ENCODE peak calls at places on chromosomes 2 and 18, in nine cellular contexts. Z is suprapubic skin, D is colonic mucosa, W is CD14-positive monocyte, Y is activated B cell treated with CpG ODN at 0.5 μM for 24 hours, K is nephron progenitor cell, O is mesothelial cell of epicardium, B is GM13976, A is Panc1. V is an unnamed sample.

GRCh38 chr2:11775384-11775783 is 29.0 kb downstream of the LPIN1 start:
- DNase-seq in O (no peak), A (no peak), D (no peak), W (no peak), Z (no peak), K (no peak), Y (no peak), B (peak; percentile 76), V (no peak)

GRCh38 chr2:18046558-18046957 is 168.1 kb downstream of the KCNS3 start:
- DNase-seq in D (no peak), B (no peak), Y (no peak), K (no peak), A (no peak), W (no peak), O (no peak), Z (no peak), V (no peak)

GRCh38 chr2:207219716-207220414 is 54.1 kb upstream of the KLF7 start:
- DNase-seq in K (no peak), Z (no peak), O (no peak), B (no peak), Y (no peak), W (no peak), D (no peak), A (no peak), V (no peak)

GRCh38 chr2:229920011-229920781 is 1.6 kb downstream of the TRIP12 start:
- DNase-seq in W (no peak), Z (no peak), A (no peak), O (no peak), Y (peak; percentile 18), B (no peak), D (peak; percentile 35), K (peak; percentile 28), V (no peak)

GRCh38 chr2:214069254-214069653 is 341.6 kb upstream of the VWC2L start:
- DNase-seq in A (peak; percentile 87), D (no peak), Z (no peak), O (no peak), K (no peak), W (no peak), Y (no peak), B (no peak), V (no peak)

GRCh38 chr2:106124787-106125549 is 69.1 kb downstream of the UXS1 start:
- DNase-seq in A (no peak), Y (no peak), K (no peak), O (no peak), Z (no peak), W (no peak), B (no peak), D (no peak), V (no peak)

GRCh38 chr18:51463483-51464136 is 266.1 kb upstream of the MEX3C start:
- DNase-seq in O (no peak), K (no peak), B (no peak), Y (no peak), W (no peak), D (no peak), Z (no peak), A (no peak), V (no peak)

GRCh38 chr2:230811508-230811907 is 53.2 kb upstream of the ITM2C start:
- DNase-seq in Y (no peak), O (no peak), K (no peak), D (no peak), A (no peak), W (no peak), Z (no peak), B (no peak), V (no peak)

GRCh38 chr18:73787316-73787715 is 360.3 kb downstream of the FBXO15 start:
- DNase-seq in D (no peak), A (no peak), Y (no peak), B (no peak), Z (no peak), O (no peak), K (no peak), W (no peak), V (no peak)

GRCh38 chr2:205361272-205361671 is 321.0 kb upstream of the NRP2 start:
- DNase-seq in K (no peak), Y (no peak), Z (no peak), A (no peak), D (no peak), W (no peak), O (no peak), B (no peak), V (no peak)

DNA sequence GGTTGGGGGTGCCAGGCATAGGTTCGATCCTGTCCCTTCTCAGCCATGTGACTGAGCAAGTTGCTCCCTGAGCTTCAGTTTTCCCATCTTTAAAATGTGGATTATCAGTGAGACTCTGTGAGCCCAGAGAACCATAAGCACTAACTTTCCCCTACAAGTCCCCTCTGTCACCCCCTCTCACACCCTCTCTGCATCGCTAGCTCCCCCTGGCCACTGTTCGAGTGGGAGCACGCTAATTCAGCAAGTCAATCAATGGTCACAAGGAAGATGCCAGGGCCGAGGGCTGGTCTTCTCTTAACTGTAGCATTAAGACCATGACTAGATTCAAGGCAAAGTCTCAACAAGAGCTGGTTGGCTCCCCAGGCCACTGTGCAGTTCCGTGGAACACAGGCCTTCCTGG is 66.2 kb downstream of the BCL2L11 start:
- DNase-seq in Z (no peak), D (no peak), B (no peak), Y (no peak), W (no peak), O (peak; percentile 14), A (no peak), K (no peak), V (no peak)
- TF ChIP-seq CTCF in Z (no peak), D (no peak), B (no peak), Y (no peak), W (no peak), O (no peak), A (no peak), K (no peak), V (no peak)

GRCh38 chr2:64941143-64941542 is 48.1 kb upstream of the SLC1A4 start:
- DNase-seq in W (no peak), D (no peak), K (no peak), B (no peak), Y (no peak), Z (no peak), O (no peak), A (no peak), V (no peak)
- TF ChIP-seq CTCF in W (no peak), D (no peak), K (no peak), B (no peak), Y (no peak), Z (no peak), O (no peak), A (no peak), V (no peak)

GRCh38 chr2:172100080-172101007 is 2.4 kb downstream of the DLX2 start:
- DNase-seq in Z (no peak), A (no peak), W (no peak), B (peak; percentile 40), Y (no peak), D (no peak), K (peak; percentile 62), O (peak; percentile 61), V (no peak)

GRCh38 chr2:172102858-172103359 is at the start of gene DLX2:
- DNase-seq in W (peak; percentile 80), A (no peak), K (peak; percentile 92), Y (peak; percentile 53), B (peak; percentile 89), D (peak; percentile 92), Z (no peak), O (peak; percentile 91), V (no peak)

GRCh38 chr2:172101008-172101706 is 1.5 kb downstream of the DLX2 start:
- DNase-seq in Z (no peak), A (no peak), W (no peak), O (peak; percentile 67), K (no peak), D (no peak), B (peak; percentile 27), Y (no peak), V (no peak)

GRCh38 chr2:172102159-172102857 is 392 bp downstream of the DLX2 start:
- DNase-seq in A (no peak), O (peak; percentile 73), Z (no peak), K (peak; percentile 58), D (no peak), B (peak; percentile 75), Y (no peak), W (no peak), V (no peak)

GRCh38 chr2:172101707-172102158 is 967 bp downstream of the DLX2 start:
- DNase-seq in B (peak; percentile 34), D (no peak), Y (no peak), W (peak; percentile 45), A (no peak), K (no peak), Z (no peak), O (no peak), V (no peak)
- TF ChIP-seq CTCF in B (no peak), D (no peak), Y (no peak), W (no peak), A (peak; percentile 19), K (no peak), Z (no peak), O (no peak), V (peak; percentile 24)

GRCh38 chr18:44840053-44840826 is 159.6 kb downstream of the SETBP1 start:
- DNase-seq in W (no peak), Y (no peak), K (no peak), O (no peak), Z (no peak), A (no peak), B (no peak), D (no peak), V (no peak)

GRCh38 chr18:44837491-44838185 is 156.9 kb downstream of the SETBP1 start:
- DNase-seq in K (no peak), B (no peak), Z (no peak), Y (no peak), D (no peak), W (no peak), O (no peak), A (no peak), V (no peak)

GRCh38 chr18:44839239-44839666 is 158.6 kb downstream of the SETBP1 start:
- DNase-seq in K (no peak), B (peak; percentile 65), O (no peak), A (no peak), D (peak; percentile 82), Y (peak; percentile 58), Z (no peak), W (peak; percentile 86), V (no peak)

GRCh38 chr18:44834867-44835469 is 154.3 kb downstream of the SETBP1 start:
- DNase-seq in W (no peak), K (no peak), B (no peak), O (no peak), Y (no peak), A (no peak), D (no peak), Z (no peak), V (no peak)

GRCh38 chr18:44835555-44836156 is 155.0 kb downstream of the SETBP1 start:
- DNase-seq in A (no peak), K (no peak), D (no peak), W (no peak), Y (no peak), O (no peak), B (no peak), Z (no peak), V (no peak)
- TF ChIP-seq CTCF in A (no peak), K (no peak), D (no peak), W (no peak), Y (no peak), O (no peak), B (no peak), Z (no peak), V (no peak)

DNA sequence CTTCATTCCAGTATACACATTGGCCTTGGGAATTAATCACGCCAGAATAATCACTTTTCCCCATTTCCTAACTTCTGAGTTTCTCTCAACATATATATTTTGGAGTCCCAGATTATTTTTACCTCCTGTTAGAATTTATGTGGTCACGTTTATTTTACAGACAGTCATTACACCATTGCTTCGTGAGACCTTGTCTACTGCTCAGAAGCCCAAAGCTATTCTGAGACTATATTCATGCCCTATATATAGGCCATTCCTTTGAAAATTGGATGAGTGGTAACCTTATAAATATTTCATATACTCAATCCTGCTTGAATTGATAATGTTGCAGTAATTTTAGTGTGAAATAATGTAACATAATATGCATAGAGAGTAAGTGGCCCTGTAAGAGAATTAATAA is 610.0 kb upstream of the CDH2 start:
- DNase-seq in A (no peak), K (no peak), Y (no peak), W (no peak), B (no peak), O (no peak), D (no peak), Z (no peak), V (no peak)
- TF ChIP-seq CTCF in A (no peak), K (no peak), Y (no peak), W (no peak), B (no peak), O (no peak), D (no peak), Z (no peak), V (no peak)

V was measured in chondrocyte.